ENCODE peak calls at places on chromosomes 4 and X, in four cellular contexts. One of them, this sample, is unnamed.

GRCh38 chr4:140609548-140610425 is 41.0 kb upstream of the UCP1 start:
- DNase-seq in Peyer's patch: no peak
- DNase-seq in fibroblast of pulmonary artery: peak
- DNase-seq in epithelial cell of esophagus: peak
- DNase-seq in this sample: peak

GRCh38 chrX:39162322-39162721 is 361.1 kb downstream of the MID1IP1 start:
- DNase-seq in Peyer's patch: peak
- DNase-seq in fibroblast of pulmonary artery: no peak
- DNase-seq in epithelial cell of esophagus: no peak
- DNase-seq in this sample: no peak

GRCh38 chr4:38948551-38948950 is 80.9 kb downstream of the FAM114A1 start:
- DNase-seq in Peyer's patch: no peak
- DNase-seq in fibroblast of pulmonary artery: peak
- DNase-seq in epithelial cell of esophagus: peak
- DNase-seq in this sample: peak

GRCh38 chr4:89134775-89135319 is 23.5 kb downstream of the TIGD2 start:
- DNase-seq in Peyer's patch: no peak
- DNase-seq in fibroblast of pulmonary artery: peak
- DNase-seq in epithelial cell of esophagus: peak
- DNase-seq in this sample: peak

GRCh38 chr4:64158648-64159326 is 250.5 kb downstream of the TECRL start:
- DNase-seq in Peyer's patch: no peak
- DNase-seq in fibroblast of pulmonary artery: peak
- DNase-seq in epithelial cell of esophagus: peak
- DNase-seq in this sample: peak

GRCh38 chr4:80192937-80193336 is 4.4 kb upstream of the PRDM8 start:
- DNase-seq in Peyer's patch: no peak
- DNase-seq in fibroblast of pulmonary artery: peak
- DNase-seq in epithelial cell of esophagus: peak
- DNase-seq in this sample: peak

GRCh38 chr4:183838987-183839712 is 66.0 kb upstream of the STOX2 start:
- DNase-seq in Peyer's patch: no peak
- DNase-seq in fibroblast of pulmonary artery: peak
- DNase-seq in epithelial cell of esophagus: peak
- DNase-seq in this sample: peak

GRCh38 chr4:123597586-123597985 is 201.0 kb downstream of the SPRY1 start:
- DNase-seq in Peyer's patch: no peak
- DNase-seq in fibroblast of pulmonary artery: peak
- DNase-seq in epithelial cell of esophagus: peak
- DNase-seq in this sample: peak

GRCh38 chr4:53026233-53026632 is 164.1 kb downstream of the RASL11B start:
- DNase-seq in Peyer's patch: no peak
- DNase-seq in fibroblast of pulmonary artery: no peak
- DNase-seq in epithelial cell of esophagus: no peak
- DNase-seq in this sample: no peak

GRCh38 chrX:55142206-55142918 is 53.5 kb downstream of the PAGE2 start:
- DNase-seq in Peyer's patch: no peak
- DNase-seq in fibroblast of pulmonary artery: no peak
- DNase-seq in epithelial cell of esophagus: no peak
- DNase-seq in this sample: no peak

GRCh38 chrX:53263597-53264094 is 17.7 kb downstream of the IQSEC2 start:
- DNase-seq in Peyer's patch: no peak
- DNase-seq in fibroblast of pulmonary artery: peak
- DNase-seq in epithelial cell of esophagus: peak
- DNase-seq in this sample: peak

GRCh38 chr4:153209410-153209809 is 5.2 kb downstream of the TRIM2 start:
- DNase-seq in Peyer's patch: no peak
- DNase-seq in fibroblast of pulmonary artery: no peak
- DNase-seq in epithelial cell of esophagus: no peak
- DNase-seq in this sample: no peak

GRCh38 chr4:113657834-113658233 is 103.7 kb downstream of the CAMK2D start:
- DNase-seq in Peyer's patch: no peak
- DNase-seq in fibroblast of pulmonary artery: no peak
- DNase-seq in epithelial cell of esophagus: peak
- DNase-seq in this sample: peak

GRCh38 chr4:8892556-8893226 is 21.1 kb upstream of the HMX1 start:
- DNase-seq in Peyer's patch: no peak
- DNase-seq in fibroblast of pulmonary artery: no peak
- DNase-seq in epithelial cell of esophagus: no peak
- DNase-seq in this sample: peak

GRCh38 chr4:16636911-16637630 is 261.4 kb downstream of the LDB2 start:
- DNase-seq in Peyer's patch: no peak
- DNase-seq in fibroblast of pulmonary artery: no peak
- DNase-seq in epithelial cell of esophagus: no peak
- DNase-seq in this sample: no peak

GRCh38 chr4:95867919-95868318 is 28.0 kb downstream of the PDHA2 start:
- DNase-seq in Peyer's patch: no peak
- DNase-seq in fibroblast of pulmonary artery: peak
- DNase-seq in epithelial cell of esophagus: peak
- DNase-seq in this sample: peak

GRCh38 chr4:24765331-24765990 is 29.9 kb upstream of the SOD3 start:
- DNase-seq in Peyer's patch: no peak
- DNase-seq in fibroblast of pulmonary artery: no peak
- DNase-seq in epithelial cell of esophagus: no peak
- DNase-seq in this sample: no peak

GRCh38 chr4:54940996-54941395 is 184.4 kb downstream of the KDR start:
- DNase-seq in Peyer's patch: no peak
- DNase-seq in fibroblast of pulmonary artery: no peak
- DNase-seq in epithelial cell of esophagus: no peak
- DNase-seq in this sample: no peak

GRCh38 chr4:77930876-77931275 is 68.2 kb downstream of the MRPL1 start:
- DNase-seq in Peyer's patch: no peak
- DNase-seq in fibroblast of pulmonary artery: no peak
- DNase-seq in epithelial cell of esophagus: no peak
- DNase-seq in this sample: no peak

GRCh38 chr4:70703695-70704332 is 15.5 kb downstream of the UTP3 start:
- DNase-seq in Peyer's patch: no peak
- DNase-seq in fibroblast of pulmonary artery: peak
- DNase-seq in epithelial cell of esophagus: peak
- DNase-seq in this sample: peak

GRCh38 chrX:72735561-72735960 is 21.5 kb upstream of the PHKA1 start:
- DNase-seq in Peyer's patch: no peak
- DNase-seq in fibroblast of pulmonary artery: no peak
- DNase-seq in epithelial cell of esophagus: no peak
- DNase-seq in this sample: no peak

GRCh38 chr4:26082565-26082964 is 168.5 kb downstream of the SMIM20 start:
- DNase-seq in Peyer's patch: no peak
- DNase-seq in fibroblast of pulmonary artery: no peak
- DNase-seq in epithelial cell of esophagus: no peak
- DNase-seq in this sample: no peak

GRCh38 chr4:70722199-70722791 is 531 bp downstream of the RUFY3 start:
- DNase-seq in Peyer's patch: no peak
- DNase-seq in fibroblast of pulmonary artery: peak
- DNase-seq in epithelial cell of esophagus: no peak
- DNase-seq in this sample: peak

GRCh38 chr4:153521467-153521866 is 55.3 kb downstream of the TMEM131L start:
- DNase-seq in Peyer's patch: no peak
- DNase-seq in fibroblast of pulmonary artery: no peak
- DNase-seq in epithelial cell of esophagus: no peak
- DNase-seq in this sample: no peak

GRCh38 chrX:138925330-138925729 is 213.8 kb upstream of the FGF13 start:
- DNase-seq in Peyer's patch: no peak
- DNase-seq in fibroblast of pulmonary artery: peak
- DNase-seq in epithelial cell of esophagus: peak
- DNase-seq in this sample: peak

GRCh38 chr4:45442466-45442865 is 681.4 kb downstream of the GABRG1 start:
- DNase-seq in Peyer's patch: no peak
- DNase-seq in fibroblast of pulmonary artery: peak
- DNase-seq in epithelial cell of esophagus: peak
- DNase-seq in this sample: peak
- TF ChIP-seq CTCF in Peyer's patch: no peak
- TF ChIP-seq CTCF in fibroblast of pulmonary artery: peak
- TF ChIP-seq CTCF in epithelial cell of esophagus: no peak
- TF ChIP-seq CTCF in this sample: peak

GRCh38 chrX:24493740-24494543 is 28.9 kb downstream of the PDK3 start:
- DNase-seq in Peyer's patch: no peak
- DNase-seq in fibroblast of pulmonary artery: no peak
- DNase-seq in epithelial cell of esophagus: peak
- DNase-seq in this sample: no peak

GRCh38 chrX:24491741-24492140 is 26.7 kb downstream of the PDK3 start:
- DNase-seq in Peyer's patch: no peak
- DNase-seq in fibroblast of pulmonary artery: no peak
- DNase-seq in epithelial cell of esophagus: no peak
- DNase-seq in this sample: no peak

GRCh38 chrX:24495700-24496099 is 30.6 kb downstream of the PDK3 start:
- DNase-seq in Peyer's patch: no peak
- DNase-seq in fibroblast of pulmonary artery: no peak
- DNase-seq in epithelial cell of esophagus: no peak
- DNase-seq in this sample: no peak

GRCh38 chrX:24498181-24498580 is 33.1 kb downstream of the PDK3 start:
- DNase-seq in Peyer's patch: no peak
- DNase-seq in fibroblast of pulmonary artery: peak
- DNase-seq in epithelial cell of esophagus: peak
- DNase-seq in this sample: peak

DNA sequence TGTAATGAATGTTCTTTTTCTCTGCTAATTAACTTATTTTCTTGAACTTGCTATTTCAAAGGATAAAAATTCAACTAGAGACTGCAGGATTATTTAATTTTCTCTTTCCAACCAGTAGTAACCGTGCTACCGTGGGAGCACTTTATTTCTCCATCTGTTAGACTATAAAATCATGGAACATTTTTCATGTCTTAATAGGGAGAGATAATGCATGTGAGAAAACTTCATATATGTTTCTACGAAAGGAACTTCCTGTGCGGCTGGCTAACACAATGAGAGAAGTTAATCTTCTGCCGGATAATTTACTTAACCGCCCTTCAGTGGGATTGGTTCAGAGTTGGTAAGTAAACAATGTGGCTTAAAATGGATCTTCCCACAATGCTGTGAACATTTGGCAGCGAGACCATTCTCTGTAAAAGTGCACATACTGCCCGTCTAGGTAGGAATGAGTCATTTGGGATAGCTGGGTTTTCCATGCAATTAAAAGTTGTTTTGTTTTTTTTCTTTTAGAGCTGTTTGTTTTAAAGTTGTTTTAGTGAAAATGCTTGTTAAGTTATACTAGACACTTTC is 29.5 kb downstream of the PDK3 start:
- DNase-seq in Peyer's patch: no peak
- DNase-seq in fibroblast of pulmonary artery: peak
- DNase-seq in epithelial cell of esophagus: peak
- DNase-seq in this sample: peak
- H3K4me3 ChIP-seq in Peyer's patch: no peak
- H3K4me3 ChIP-seq in fibroblast of pulmonary artery: no peak
- H3K4me3 ChIP-seq in epithelial cell of esophagus: no peak
- H3K4me3 ChIP-seq in this sample: no peak

GRCh38 chr4:163556169-163556568 is 61.7 kb downstream of the TMA16 start:
- DNase-seq in Peyer's patch: no peak
- DNase-seq in fibroblast of pulmonary artery: no peak
- DNase-seq in epithelial cell of esophagus: no peak
- DNase-seq in this sample: no peak
- TF ChIP-seq CTCF in Peyer's patch: peak
- TF ChIP-seq CTCF in fibroblast of pulmonary artery: no peak
- TF ChIP-seq CTCF in epithelial cell of esophagus: no peak
- TF ChIP-seq CTCF in this sample: no peak

DNA sequence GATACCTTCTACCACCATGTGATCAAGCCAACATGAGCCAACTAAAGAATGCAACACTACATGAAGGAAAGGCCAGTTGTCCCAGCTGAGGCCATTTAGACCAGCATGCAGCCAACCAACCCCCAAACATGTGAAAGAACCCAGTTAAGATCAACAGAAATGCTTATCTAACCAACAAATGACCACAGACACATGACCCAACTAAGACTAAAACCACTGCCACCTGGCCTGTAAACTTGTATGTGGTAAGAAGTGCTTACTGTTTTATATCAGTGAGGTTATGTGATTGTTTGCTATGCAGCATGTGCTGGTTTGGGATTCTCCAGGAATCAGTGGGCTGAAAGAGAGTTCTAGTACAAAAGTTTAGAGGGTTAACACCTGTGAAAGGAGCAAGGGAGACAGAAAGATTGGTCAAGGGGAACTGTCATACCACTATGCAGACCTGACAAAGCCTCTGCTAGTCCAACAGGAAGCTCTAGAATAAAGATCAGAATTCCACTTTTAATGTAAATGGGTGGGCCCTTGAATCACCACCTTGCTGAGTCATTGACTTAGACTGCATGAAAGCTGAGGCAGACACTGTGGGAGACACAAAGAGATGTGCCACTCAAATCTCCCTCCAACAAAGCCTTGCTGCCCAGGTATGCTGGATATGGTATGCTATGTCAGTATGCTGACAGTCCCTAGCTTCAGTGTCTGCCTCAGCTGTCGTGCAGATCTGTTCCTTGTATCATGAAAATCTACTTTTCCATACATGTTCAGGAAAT is 6.1 kb upstream of the SH3D19 start:
- DNase-seq in Peyer's patch: no peak
- DNase-seq in fibroblast of pulmonary artery: no peak
- DNase-seq in epithelial cell of esophagus: peak
- DNase-seq in this sample: peak
- H3K4me3 ChIP-seq in Peyer's patch: no peak
- H3K4me3 ChIP-seq in fibroblast of pulmonary artery: no peak
- H3K4me3 ChIP-seq in epithelial cell of esophagus: no peak
- H3K4me3 ChIP-seq in this sample: no peak

GRCh38 chrX:68018248-68019203 is 414.8 kb downstream of the OPHN1 start:
- DNase-seq in Peyer's patch: no peak
- DNase-seq in fibroblast of pulmonary artery: peak
- DNase-seq in epithelial cell of esophagus: peak
- DNase-seq in this sample: peak
- TF ChIP-seq CTCF in Peyer's patch: no peak
- TF ChIP-seq CTCF in fibroblast of pulmonary artery: peak
- TF ChIP-seq CTCF in epithelial cell of esophagus: peak
- TF ChIP-seq CTCF in this sample: peak

DNA sequence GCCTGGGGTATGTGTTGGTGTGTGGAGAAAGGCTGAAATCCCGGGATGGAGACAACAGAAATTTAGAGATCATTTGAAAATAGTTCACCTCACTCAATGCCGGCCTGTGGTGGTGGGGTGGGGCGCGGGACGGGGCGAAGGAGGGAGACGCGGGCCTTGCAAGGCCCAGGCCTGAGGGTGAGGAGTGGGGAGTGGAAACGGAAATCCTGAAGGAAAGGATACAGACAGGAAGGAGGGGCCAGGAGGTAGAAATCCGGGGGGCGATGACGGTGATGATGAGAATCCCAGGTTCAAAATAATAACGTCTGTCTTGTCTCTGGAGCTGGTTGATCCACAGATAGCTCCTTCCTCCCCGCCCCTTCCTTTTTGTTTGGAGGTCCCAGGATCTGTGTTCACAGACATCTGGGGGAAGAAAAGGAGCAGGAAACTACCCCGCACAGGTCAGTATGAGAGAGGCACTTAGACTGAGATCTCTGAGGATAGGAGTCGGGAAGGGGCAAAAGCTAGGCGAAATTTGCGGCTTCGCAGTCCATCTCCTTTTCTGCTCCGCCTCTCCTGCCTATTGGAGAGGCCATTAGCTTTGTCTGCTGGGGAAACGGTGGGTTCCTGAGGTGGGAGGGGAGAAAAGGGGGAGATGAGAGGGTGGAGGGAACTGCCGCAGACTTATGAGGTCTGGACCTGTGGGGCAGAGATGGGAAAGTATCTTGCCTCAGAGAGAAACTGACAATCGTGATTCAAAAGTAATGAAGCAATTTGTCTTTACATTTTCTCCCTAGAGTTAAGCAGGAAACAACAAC is 760 bp downstream of the TCEAL7 start:
- DNase-seq in Peyer's patch: no peak
- DNase-seq in fibroblast of pulmonary artery: peak
- DNase-seq in epithelial cell of esophagus: no peak
- DNase-seq in this sample: peak
- H3K4me3 ChIP-seq in Peyer's patch: peak
- H3K4me3 ChIP-seq in fibroblast of pulmonary artery: peak
- H3K4me3 ChIP-seq in epithelial cell of esophagus: no peak
- H3K4me3 ChIP-seq in this sample: peak